ENCODE peak calls at places on chromosomes 4 and X, in six cellular contexts. P is dorsolateral prefrontal cortex, K is RWPE1, I is endothelial cell, V is uterus, R is GM12865. E is an unnamed sample.

GRCh38 chr4:182671749-182672148 is 245.4 kb downstream of the DCTD start:
- DNase-seq in P (no peak), K (no peak), I (no peak), V (no peak), R (no peak), E (no peak)

GRCh38 chr4:27514711-27515110 is 654.1 kb downstream of the STIM2 start:
- DNase-seq in P (no peak), K (no peak), I (no peak), V (no peak), R (no peak), E (no peak)

GRCh38 chr4:40820101-40820500 is 70.3 kb downstream of the NSUN7 start:
- DNase-seq in P (no peak), K (no peak), I (no peak), V (no peak), R (no peak), E (no peak)

GRCh38 chrX:40105791-40106676 is 8.3 kb upstream of the BCOR start:
- DNase-seq in P (peak), K (no peak), I (peak), V (peak), R (peak), E (peak)

GRCh38 chrX:24113161-24113560 is 36.4 kb upstream of the ZFX start:
- DNase-seq in P (no peak), K (no peak), I (no peak), V (no peak), R (no peak), E (no peak)

GRCh38 chr4:110164856-110165255 is 33.6 kb downstream of the ELOVL6 start:
- DNase-seq in P (no peak), K (peak), I (no peak), V (no peak), R (no peak), E (no peak)

GRCh38 chrX:29397506-29397905 is 810.3 kb downstream of the IL1RAPL1 start:
- DNase-seq in P (no peak), K (no peak), I (no peak), V (no peak), R (no peak), E (no peak)

GRCh38 chr4:142044271-142044670 is 407.9 kb downstream of the IL15 start:
- DNase-seq in P (no peak), K (no peak), I (no peak), V (no peak), R (no peak), E (no peak)

GRCh38 chrX:150715180-150715579 is 22.0 kb downstream of the MTMR1 start:
- DNase-seq in P (no peak), K (no peak), I (no peak), V (no peak), R (no peak), E (no peak)

GRCh38 chr4:52789774-52790173 is 38.5 kb upstream of the ERVMER34-1 start:
- DNase-seq in P (no peak), K (no peak), I (no peak), V (no peak), R (no peak), E (no peak)

GRCh38 chrX:143854006-143854405 is 29.9 kb upstream of the UBE2NL start:
- DNase-seq in P (no peak), K (peak), I (no peak), V (no peak), R (no peak), E (no peak)

GRCh38 chr4:27007507-27007906 is 146.9 kb downstream of the STIM2 start:
- DNase-seq in P (no peak), K (no peak), I (no peak), V (no peak), R (no peak), E (no peak)

GRCh38 chrX:45497290-45497689 is 296.6 kb upstream of the DIPK2B start:
- DNase-seq in P (no peak), K (no peak), I (no peak), V (no peak), R (no peak), E (no peak)

GRCh38 chr4:140049924-140050681 is 103.9 kb downstream of the MAML3 start:
- DNase-seq in P (no peak), K (no peak), I (peak), V (no peak), R (peak), E (peak)

GRCh38 chr4:140048419-140049022 is 105.5 kb downstream of the MAML3 start:
- DNase-seq in P (no peak), K (no peak), I (no peak), V (no peak), R (no peak), E (no peak)

GRCh38 chr4:140047781-140048180 is 106.2 kb downstream of the MAML3 start:
- DNase-seq in P (no peak), K (no peak), I (no peak), V (no peak), R (no peak), E (no peak)

GRCh38 chr4:140047017-140047640 is 106.9 kb downstream of the MAML3 start:
- DNase-seq in P (no peak), K (no peak), I (no peak), V (peak), R (no peak), E (no peak)

GRCh38 chr4:140049024-140049923 is 104.7 kb downstream of the MAML3 start:
- DNase-seq in P (peak), K (no peak), I (peak), V (peak), R (peak), E (peak)
- TF ChIP-seq CTCF in P (no peak), K (no peak), I (no peak), V (no peak), R (no peak), E (no peak)

DNA sequence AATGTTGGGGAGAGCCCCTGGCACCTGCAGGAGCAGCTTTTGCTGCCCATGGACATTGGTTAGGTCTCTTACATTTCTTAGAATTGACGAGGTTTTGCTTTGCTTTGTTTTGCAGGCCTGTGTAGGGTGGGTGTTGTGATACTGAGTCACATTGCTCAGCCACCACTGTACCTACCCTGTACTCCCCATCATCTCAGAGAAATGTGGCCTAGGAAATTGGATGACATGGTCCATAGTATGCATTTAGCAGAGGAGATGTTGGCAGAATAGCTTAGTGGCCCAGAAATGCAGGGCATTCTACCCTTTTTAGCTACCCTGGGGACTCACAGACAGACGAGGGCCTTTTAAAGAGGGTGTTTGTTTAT is 43.7 kb downstream of the IL21 start:
- DNase-seq in P (no peak), K (no peak), I (no peak), V (no peak), R (no peak), E (no peak)
- TF ChIP-seq CTCF in P (peak), K (no peak), I (no peak), V (no peak), R (no peak), E (no peak)

GRCh38 chr4:164997324-164997723 is 19.9 kb upstream of the TRIM61 start:
- DNase-seq in P (no peak), K (peak), I (no peak), V (no peak), R (peak), E (no peak)
- TF ChIP-seq CTCF in P (peak), K (no peak), I (no peak), V (no peak), R (peak), E (peak)

DNA sequence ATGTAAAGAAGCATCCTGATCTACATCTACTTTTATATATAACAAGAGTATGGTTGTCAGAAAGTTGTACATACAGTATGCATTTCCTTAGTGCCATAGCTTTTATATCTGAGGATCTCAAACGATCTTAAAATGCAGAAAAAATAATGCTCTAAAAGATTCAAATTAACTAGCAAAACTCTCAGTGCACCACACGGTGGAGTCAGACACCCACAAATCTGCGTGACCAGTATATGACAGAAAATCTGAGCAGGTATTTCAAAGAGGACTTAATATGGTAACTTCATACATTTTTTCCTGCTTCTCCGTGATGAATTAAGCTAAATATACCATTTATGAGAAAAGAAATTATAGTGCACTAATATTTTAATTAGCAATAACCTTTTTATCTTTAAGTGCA is 803.0 kb downstream of the DMD start:
- DNase-seq in P (no peak), K (no peak), I (peak), V (no peak), R (peak), E (no peak)
- TF ChIP-seq CTCF in P (no peak), K (no peak), I (no peak), V (no peak), R (no peak), E (peak)

GRCh38 chrX:124406294-124407013 is 60.1 kb downstream of the SH2D1A start:
- DNase-seq in P (peak), K (peak), I (peak), V (no peak), R (peak), E (peak)
- TF ChIP-seq CTCF in P (peak), K (peak), I (peak), V (peak), R (peak), E (peak)

GRCh38 chr4:125741825-125742452 is 427.2 kb downstream of the FAT4 start:
- DNase-seq in P (no peak), K (peak), I (no peak), V (no peak), R (peak), E (no peak)
- TF ChIP-seq CTCF in P (peak), K (peak), I (peak), V (peak), R (peak), E (peak)

GRCh38 chrX:125202486-125203378 is 116.9 kb upstream of the TEX13C start:
- DNase-seq in P (no peak), K (no peak), I (peak), V (no peak), R (no peak), E (peak)

GRCh38 chrX:125205084-125205917 is 114.4 kb upstream of the TEX13C start:
- DNase-seq in P (no peak), K (peak), I (peak), V (peak), R (peak), E (peak)

GRCh38 chrX:125203737-125204578 is 115.7 kb upstream of the TEX13C start:
- DNase-seq in P (no peak), K (no peak), I (peak), V (peak), R (no peak), E (peak)

GRCh38 chrX:125203379-125203736 is 116.3 kb upstream of the TEX13C start:
- DNase-seq in P (no peak), K (no peak), I (peak), V (no peak), R (no peak), E (peak)

DNA sequence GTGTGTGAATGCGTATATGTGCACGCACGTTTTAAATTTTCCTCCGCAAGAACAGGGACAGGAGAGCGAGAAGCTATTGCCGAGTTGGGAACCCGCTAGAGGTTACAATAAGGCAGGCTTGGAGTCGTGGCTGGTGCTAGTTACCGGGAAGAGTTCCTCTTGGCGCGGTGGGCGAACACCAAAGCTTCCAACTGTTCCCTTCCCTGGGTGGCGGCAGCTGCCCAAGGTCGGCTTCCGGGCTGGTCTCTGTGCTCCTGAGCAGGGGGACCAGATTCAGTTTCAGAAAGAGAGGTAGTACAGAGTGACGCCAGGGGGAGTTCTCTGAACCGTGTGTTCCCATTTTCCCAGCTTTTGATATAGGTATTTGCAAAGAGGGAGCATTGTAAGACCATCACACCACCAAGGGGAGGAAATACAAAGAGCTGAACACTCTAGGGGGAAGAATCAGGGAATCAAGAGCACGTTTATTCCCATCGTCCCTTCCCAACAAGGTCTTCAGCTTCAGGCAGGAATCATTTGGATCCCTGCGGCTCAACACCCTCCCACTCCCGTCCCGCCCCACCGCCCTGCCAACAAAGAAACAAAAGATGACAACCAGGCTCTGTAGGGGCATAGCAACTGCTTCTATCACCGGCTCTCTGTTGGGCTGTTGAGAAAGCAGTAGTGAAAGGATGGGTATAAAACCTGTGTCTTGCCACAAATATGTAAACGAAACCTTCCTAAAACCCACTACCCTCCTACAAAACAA is 113.6 kb upstream of the TEX13C start:
- DNase-seq in P (no peak), K (no peak), I (peak), V (no peak), R (no peak), E (peak)
- TF ChIP-seq CTCF in P (no peak), K (peak), I (no peak), V (no peak), R (no peak), E (peak)

DNA sequence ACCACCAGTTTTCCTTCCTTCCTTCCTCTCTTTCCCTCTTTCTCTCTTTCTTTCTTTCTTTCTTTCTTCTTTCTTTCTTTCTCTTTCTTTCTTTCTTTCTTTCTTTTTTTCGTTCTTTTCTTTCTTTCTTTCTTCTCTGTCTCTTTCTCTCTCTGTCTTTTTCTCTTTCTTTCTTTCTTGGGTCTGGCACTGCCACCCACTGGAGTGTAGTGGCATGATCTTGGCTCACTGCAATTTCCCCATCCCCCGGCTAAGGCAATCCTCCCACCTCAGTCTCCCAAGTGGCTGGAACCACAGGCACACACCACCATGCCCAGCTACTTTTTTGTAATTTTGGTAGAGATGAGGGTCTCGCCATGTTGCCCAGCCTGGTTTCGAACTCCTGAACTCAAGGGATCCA is 51.6 kb upstream of the NHS start:
- DNase-seq in P (no peak), K (no peak), I (no peak), V (no peak), R (no peak), E (no peak)
- TF ChIP-seq CTCF in P (no peak), K (no peak), I (no peak), V (no peak), R (no peak), E (no peak)

GRCh38 chr4:120353235-120353634 is 286.6 kb upstream of the MAD2L1 start:
- DNase-seq in P (no peak), K (no peak), I (no peak), V (no peak), R (no peak), E (no peak)
- TF ChIP-seq CTCF in P (no peak), K (no peak), I (no peak), V (no peak), R (no peak), E (no peak)

GRCh38 chr4:155026715-155027114 is 181.7 kb upstream of the NPY2R start:
- DNase-seq in P (no peak), K (no peak), I (no peak), V (no peak), R (no peak), E (no peak)

GRCh38 chr4:155025762-155026457 is 182.5 kb upstream of the NPY2R start:
- DNase-seq in P (no peak), K (peak), I (peak), V (no peak), R (peak), E (peak)
- TF ChIP-seq CTCF in P (peak), K (no peak), I (peak), V (no peak), R (peak), E (peak)